ENCODE peak calls at places on chromosomes 11 and 22, in six cellular contexts. One of them, this sample, is unnamed.
A peak's percentile ranks its signal among the peaks of the same experiment; 100 is the strongest.

GRCh38 chr11:116605543-116605942 is 167.2 kb downstream of the BUD13 start:
- DNase-seq in NCI-H2081: peak; percentile 58
- DNase-seq in colonic mucosa: peak; percentile 46
- DNase-seq in AG09319: no peak
- DNase-seq in left lung: peak; percentile 43
- DNase-seq in fibroblast of pulmonary artery: peak; percentile 36
- DNase-seq in this sample: peak; percentile 3

GRCh38 chr11:77440678-77441077 is 33.2 kb downstream of the PAK1 start:
- DNase-seq in NCI-H2081: no peak
- DNase-seq in colonic mucosa: no peak
- DNase-seq in AG09319: no peak
- DNase-seq in left lung: no peak
- DNase-seq in fibroblast of pulmonary artery: no peak
- DNase-seq in this sample: no peak

GRCh38 chr22:27487600-27488450 is 313.7 kb downstream of the MN1 start:
- DNase-seq in NCI-H2081: no peak
- DNase-seq in colonic mucosa: peak; percentile 27
- DNase-seq in AG09319: no peak
- DNase-seq in left lung: no peak
- DNase-seq in fibroblast of pulmonary artery: no peak
- DNase-seq in this sample: peak; percentile 49

GRCh38 chr22:24141586-24141985 is 39.7 kb upstream of the SUSD2 start:
- DNase-seq in NCI-H2081: no peak
- DNase-seq in colonic mucosa: no peak
- DNase-seq in AG09319: no peak
- DNase-seq in left lung: no peak
- DNase-seq in fibroblast of pulmonary artery: no peak
- DNase-seq in this sample: no peak

GRCh38 chr11:27296406-27296994 is 66.5 kb downstream of the CCDC34 start:
- DNase-seq in NCI-H2081: peak; percentile 61
- DNase-seq in colonic mucosa: no peak
- DNase-seq in AG09319: peak; percentile 29
- DNase-seq in left lung: no peak
- DNase-seq in fibroblast of pulmonary artery: peak; percentile 79
- DNase-seq in this sample: peak; percentile 82

GRCh38 chr11:73257342-73258103 is 14.6 kb upstream of the P2RY6 start:
- DNase-seq in NCI-H2081: no peak
- DNase-seq in colonic mucosa: no peak
- DNase-seq in AG09319: peak; percentile 90
- DNase-seq in left lung: peak; percentile 61
- DNase-seq in fibroblast of pulmonary artery: peak; percentile 87
- DNase-seq in this sample: peak; percentile 95

GRCh38 chr11:99509863-99510262 is 489.1 kb downstream of the CNTN5 start:
- DNase-seq in NCI-H2081: no peak
- DNase-seq in colonic mucosa: no peak
- DNase-seq in AG09319: no peak
- DNase-seq in left lung: no peak
- DNase-seq in fibroblast of pulmonary artery: no peak
- DNase-seq in this sample: no peak

GRCh38 chr11:107301886-107302285 is 155.7 kb downstream of the CWF19L2 start:
- DNase-seq in NCI-H2081: no peak
- DNase-seq in colonic mucosa: no peak
- DNase-seq in AG09319: no peak
- DNase-seq in left lung: no peak
- DNase-seq in fibroblast of pulmonary artery: peak; percentile 1
- DNase-seq in this sample: no peak

GRCh38 chr22:45731798-45732495 is 60.3 kb downstream of the ATXN10 start:
- DNase-seq in NCI-H2081: no peak
- DNase-seq in colonic mucosa: no peak
- DNase-seq in AG09319: no peak
- DNase-seq in left lung: no peak
- DNase-seq in fibroblast of pulmonary artery: peak; percentile 52
- DNase-seq in this sample: peak; percentile 59

GRCh38 chr11:7579226-7579825 is 65.5 kb downstream of the PPFIBP2 start:
- DNase-seq in NCI-H2081: no peak
- DNase-seq in colonic mucosa: no peak
- DNase-seq in AG09319: peak; percentile 36
- DNase-seq in left lung: no peak
- DNase-seq in fibroblast of pulmonary artery: peak; percentile 66
- DNase-seq in this sample: peak; percentile 85

GRCh38 chr11:27216268-27217149 is 146.5 kb downstream of the CCDC34 start:
- DNase-seq in NCI-H2081: peak; percentile 76
- DNase-seq in colonic mucosa: peak; percentile 27
- DNase-seq in AG09319: no peak
- DNase-seq in left lung: peak; percentile 40
- DNase-seq in fibroblast of pulmonary artery: peak; percentile 90
- DNase-seq in this sample: peak; percentile 89

GRCh38 chr11:26896716-26897115 is 97.2 kb upstream of the FIBIN start:
- DNase-seq in NCI-H2081: no peak
- DNase-seq in colonic mucosa: no peak
- DNase-seq in AG09319: no peak
- DNase-seq in left lung: no peak
- DNase-seq in fibroblast of pulmonary artery: no peak
- DNase-seq in this sample: peak; percentile 67

GRCh38 chr11:3835752-3836151 is 5.0 kb downstream of the RHOG start:
- DNase-seq in NCI-H2081: no peak
- DNase-seq in colonic mucosa: no peak
- DNase-seq in AG09319: no peak
- DNase-seq in left lung: no peak
- DNase-seq in fibroblast of pulmonary artery: no peak
- DNase-seq in this sample: no peak

GRCh38 chr11:112881461-112881860 is 79.8 kb upstream of the NCAM1 start:
- DNase-seq in NCI-H2081: peak; percentile 99
- DNase-seq in colonic mucosa: peak; percentile 49
- DNase-seq in AG09319: no peak
- DNase-seq in left lung: no peak
- DNase-seq in fibroblast of pulmonary artery: peak; percentile 13
- DNase-seq in this sample: peak; percentile 54

GRCh38 chr22:42296381-42296853 is 26.0 kb upstream of the TCF20 start:
- DNase-seq in NCI-H2081: peak; percentile 91
- DNase-seq in colonic mucosa: no peak
- DNase-seq in AG09319: no peak
- DNase-seq in left lung: no peak
- DNase-seq in fibroblast of pulmonary artery: no peak
- DNase-seq in this sample: no peak

GRCh38 chr11:69381681-69382130 is 87.8 kb downstream of the MYEOV start:
- DNase-seq in NCI-H2081: no peak
- DNase-seq in colonic mucosa: no peak
- DNase-seq in AG09319: no peak
- DNase-seq in left lung: no peak
- DNase-seq in fibroblast of pulmonary artery: no peak
- DNase-seq in this sample: no peak

GRCh38 chr11:133947298-133947905 is 9.4 kb downstream of the IGSF9B start:
- DNase-seq in NCI-H2081: peak; percentile 84
- DNase-seq in colonic mucosa: no peak
- DNase-seq in AG09319: no peak
- DNase-seq in left lung: no peak
- DNase-seq in fibroblast of pulmonary artery: peak; percentile 50
- DNase-seq in this sample: peak; percentile 45

GRCh38 chr11:13963949-13964770 is 1.6 kb downstream of the SPON1 start:
- DNase-seq in NCI-H2081: no peak
- DNase-seq in colonic mucosa: peak; percentile 76
- DNase-seq in AG09319: no peak
- DNase-seq in left lung: peak; percentile 37
- DNase-seq in fibroblast of pulmonary artery: no peak
- DNase-seq in this sample: no peak

GRCh38 chr11:64086263-64086938 is 50.7 kb downstream of the FLRT1 start:
- DNase-seq in NCI-H2081: peak; percentile 92
- DNase-seq in colonic mucosa: peak; percentile 57
- DNase-seq in AG09319: peak; percentile 14
- DNase-seq in left lung: no peak
- DNase-seq in fibroblast of pulmonary artery: peak; percentile 19
- DNase-seq in this sample: peak; percentile 65

GRCh38 chr11:73206751-73207280 is 11.3 kb upstream of the P2RY2 start:
- DNase-seq in NCI-H2081: no peak
- DNase-seq in colonic mucosa: no peak
- DNase-seq in AG09319: no peak
- DNase-seq in left lung: no peak
- DNase-seq in fibroblast of pulmonary artery: no peak
- DNase-seq in this sample: no peak

GRCh38 chr11:56624661-56625110 is 10.0 kb upstream of the OR5M1 start:
- DNase-seq in NCI-H2081: no peak
- DNase-seq in colonic mucosa: peak; percentile 27
- DNase-seq in AG09319: no peak
- DNase-seq in left lung: no peak
- DNase-seq in fibroblast of pulmonary artery: peak; percentile 33
- DNase-seq in this sample: peak; percentile 42

GRCh38 chr11:36009469-36009868 is 65.6 kb downstream of the LDLRAD3 start:
- DNase-seq in NCI-H2081: no peak
- DNase-seq in colonic mucosa: no peak
- DNase-seq in AG09319: peak; percentile 28
- DNase-seq in left lung: no peak
- DNase-seq in fibroblast of pulmonary artery: peak; percentile 76
- DNase-seq in this sample: peak; percentile 73

GRCh38 chr22:45604239-45604711 is 67.4 kb upstream of the ATXN10 start:
- DNase-seq in NCI-H2081: no peak
- DNase-seq in colonic mucosa: no peak
- DNase-seq in AG09319: no peak
- DNase-seq in left lung: no peak
- DNase-seq in fibroblast of pulmonary artery: no peak
- DNase-seq in this sample: peak; percentile 40

GRCh38 chr11:85718126-85718943 is 32.3 kb upstream of the CCDC89 start:
- DNase-seq in NCI-H2081: no peak
- DNase-seq in colonic mucosa: no peak
- DNase-seq in AG09319: no peak
- DNase-seq in left lung: no peak
- DNase-seq in fibroblast of pulmonary artery: no peak
- DNase-seq in this sample: peak; percentile 10

GRCh38 chr22:46569848-46570695 is 32.7 kb upstream of the CELSR1 start:
- DNase-seq in NCI-H2081: no peak
- DNase-seq in colonic mucosa: no peak
- DNase-seq in AG09319: no peak
- DNase-seq in left lung: peak; percentile 24
- DNase-seq in fibroblast of pulmonary artery: no peak
- DNase-seq in this sample: no peak

GRCh38 chr22:23926561-23926960 is 32.4 kb downstream of the MIF start:
- DNase-seq in NCI-H2081: no peak
- DNase-seq in colonic mucosa: no peak
- DNase-seq in AG09319: no peak
- DNase-seq in left lung: no peak
- DNase-seq in fibroblast of pulmonary artery: no peak
- DNase-seq in this sample: no peak

GRCh38 chr11:16252373-16252772 is 104.0 kb downstream of the SOX6 start:
- DNase-seq in NCI-H2081: no peak
- DNase-seq in colonic mucosa: no peak
- DNase-seq in AG09319: no peak
- DNase-seq in left lung: no peak
- DNase-seq in fibroblast of pulmonary artery: peak; percentile 13
- DNase-seq in this sample: no peak

GRCh38 chr11:74018331-74019005 is 9.6 kb upstream of the UCP3 start:
- DNase-seq in NCI-H2081: no peak
- DNase-seq in colonic mucosa: peak; percentile 96
- DNase-seq in AG09319: peak; percentile 71
- DNase-seq in left lung: peak; percentile 94
- DNase-seq in fibroblast of pulmonary artery: peak; percentile 91
- DNase-seq in this sample: peak; percentile 91

GRCh38 chr11:69925366-69926196 is 106.4 kb upstream of the FGF3 start:
- DNase-seq in NCI-H2081: no peak
- DNase-seq in colonic mucosa: no peak
- DNase-seq in AG09319: no peak
- DNase-seq in left lung: peak; percentile 22
- DNase-seq in fibroblast of pulmonary artery: no peak
- DNase-seq in this sample: no peak

GRCh38 chr22:50305658-50306566 is 1.5 kb downstream of the PLXNB2 start:
- DNase-seq in NCI-H2081: peak; percentile 68
- DNase-seq in colonic mucosa: peak; percentile 91
- DNase-seq in AG09319: peak; percentile 88
- DNase-seq in left lung: peak; percentile 92
- DNase-seq in fibroblast of pulmonary artery: peak; percentile 98
- DNase-seq in this sample: peak; percentile 95